ENCODE peak calls at places on chromosomes 7 and 10, in seven cellular contexts. J is activated gamma-delta T cell treated with Interleukin-2 at 50 U/mL for 16 hours, X is A673, D is neural progenitor cell, O is HS-5, A is thoracic aorta, P is Right ventricle myocardium superior. C is an unnamed sample.

GRCh38 chr7:117530390-117530789 is 50.6 kb downstream of the CFTR start:
- DNase-seq in J (no peak), X (no peak), O (no peak), P (no peak), A (no peak), D (no peak), C (no peak)

GRCh38 chr10:70931168-70931805 is 42.9 kb upstream of the PCBD1 start:
- DNase-seq in X (no peak), J (no peak), O (peak; percentile 26), A (no peak), P (no peak), D (no peak), C (peak; percentile 10)

GRCh38 chr7:44056681-44057080 is 8.7 kb downstream of the PGAM2 start:
- DNase-seq in O (no peak), A (no peak), D (no peak), P (no peak), J (no peak), X (no peak), C (no peak)

GRCh38 chr7:100649826-100650565 is 6.3 kb downstream of the ACTL6B start:
- DNase-seq in D (no peak), J (no peak), A (no peak), X (no peak), P (no peak), O (no peak), C (no peak)

GRCh38 chr10:126924915-126925300 is 19.7 kb downstream of the DOCK1 start:
- DNase-seq in D (no peak), X (no peak), O (no peak), P (no peak), A (no peak), J (no peak), C (no peak)

GRCh38 chr7:98483964-98484545 is 83.2 kb upstream of the BAIAP2L1 start:
- DNase-seq in O (no peak), P (no peak), J (no peak), D (no peak), X (no peak), A (no peak), C (no peak)

GRCh38 chr7:30068117-30068516 is 39.9 kb downstream of the PLEKHA8 start:
- DNase-seq in A (no peak), J (no peak), O (peak; percentile 96), D (no peak), P (no peak), X (peak; percentile 35), C (peak; percentile 83)

GRCh38 chr7:115789901-115790300 is 240.7 kb downstream of the TFEC start:
- DNase-seq in D (no peak), X (no peak), P (peak; percentile 33), O (no peak), A (no peak), J (no peak), C (no peak)

GRCh38 chr7:158828343-158829020 is 827 bp downstream of the ESYT2 start:
- DNase-seq in O (no peak), J (peak; percentile 8), A (no peak), D (peak; percentile 72), X (peak; percentile 53), P (peak; percentile 65), C (no peak)

GRCh38 chr10:74163313-74164068 is 12.5 kb downstream of the ADK start:
- DNase-seq in J (no peak), X (no peak), D (no peak), A (no peak), P (no peak), O (no peak), C (no peak)

GRCh38 chr10:71835671-71836593 is 15.1 kb downstream of the PSAP start:
- DNase-seq in O (peak; percentile 79), X (peak; percentile 90), J (no peak), P (peak; percentile 81), A (peak; percentile 84), D (peak; percentile 34), C (peak; percentile 98)

GRCh38 chr10:37687581-37687980 is 169.8 kb downstream of the ZNF248 start:
- DNase-seq in J (no peak), O (no peak), X (no peak), P (no peak), D (no peak), A (no peak), C (no peak)

GRCh38 chr7:99141756-99142726 is 1.9 kb downstream of the SMURF1 start:
- DNase-seq in O (no peak), P (peak; percentile 65), X (peak; percentile 61), J (peak; percentile 47), D (peak; percentile 80), A (peak; percentile 26), C (peak; percentile 67)

GRCh38 chr7:45718464-45719330 is 144.5 kb downstream of the ADCY1 start:
- DNase-seq in O (no peak), P (no peak), D (no peak), X (no peak), J (no peak), A (no peak), C (peak; percentile 34)

GRCh38 chr7:95901006-95901405 is 128.7 kb downstream of the DYNC1I1 start:
- DNase-seq in J (no peak), X (no peak), A (no peak), O (no peak), P (no peak), D (no peak), C (no peak)

GRCh38 chr7:121083790-121084251 is 95.3 kb downstream of the CPED1 start:
- DNase-seq in J (no peak), X (no peak), O (peak; percentile 55), P (no peak), A (no peak), D (no peak), C (peak; percentile 75)

GRCh38 chr10:100986952-100987684 is at the start of the genes MRPL43 and TWNK:
- DNase-seq in X (peak; percentile 90), D (peak; percentile 93), J (peak; percentile 83), A (peak; percentile 65), P (peak; percentile 92), O (no peak), C (peak; percentile 71)

GRCh38 chr7:34928052-34928451 is 109.2 kb downstream of the DPY19L1 start:
- DNase-seq in J (peak; percentile 24), X (peak; percentile 67), D (peak; percentile 82), O (no peak), P (peak; percentile 44), A (no peak), C (peak; percentile 48)

GRCh38 chr7:64686493-64687184 is 20.7 kb downstream of the ZNF107 start:
- DNase-seq in D (no peak), J (no peak), P (no peak), A (no peak), O (no peak), X (no peak), C (no peak)

GRCh38 chr7:32577421-32577820 is 82.1 kb downstream of the AVL9 start:
- DNase-seq in P (no peak), D (no peak), A (no peak), X (no peak), O (no peak), J (no peak), C (no peak)

GRCh38 chr10:132443605-132443997 is 46.6 kb downstream of the PWWP2B start:
- DNase-seq in P (no peak), D (no peak), A (no peak), J (peak; percentile 75), O (no peak), X (no peak), C (no peak)

GRCh38 chr10:113169853-113170455 is 219.9 kb downstream of the TCF7L2 start:
- DNase-seq in P (no peak), O (no peak), X (no peak), A (no peak), J (no peak), D (no peak), C (no peak)

GRCh38 chr10:131983780-131984179 is 2.1 kb upstream of the BNIP3 start:
- DNase-seq in J (no peak), O (peak; percentile 80), P (no peak), X (no peak), D (no peak), A (no peak), C (peak; percentile 91)

GRCh38 chr10:30092151-30092790 is 32.9 kb upstream of the JCAD start:
- DNase-seq in X (peak; percentile 50), J (no peak), D (no peak), P (no peak), O (no peak), A (no peak), C (peak; percentile 82)

GRCh38 chr10:71608863-71609768 is 110.5 kb downstream of the C10orf105 start:
- DNase-seq in D (peak; percentile 96), O (no peak), A (peak; percentile 38), J (peak; percentile 57), P (peak; percentile 89), X (peak; percentile 78), C (peak; percentile 44)